ENCODE peak calls at places on chromosomes 5 and 9, in five cellular contexts. L is mesothelial cell of epicardium, M is mammary epithelial cell, I is transverse colon, Z is body of pancreas. O is an unnamed sample.

GRCh38 chr5:166505546-166505945 is 1785.9 kb upstream of the WWC1 start:
- DNase-seq in M (no peak), I (no peak), Z (no peak), L (no peak), O (no peak)

GRCh38 chr5:122152266-122152900 is 23.0 kb downstream of the ZNF474 start:
- DNase-seq in I (no peak), L (no peak), Z (no peak), M (no peak), O (no peak)

GRCh38 chr9:76216161-76216649 is 178.0 kb downstream of the RFK start:
- DNase-seq in L (no peak), Z (no peak), I (no peak), M (peak), O (no peak)

GRCh38 chr5:137300411-137301240 is 198.5 kb downstream of the SPOCK1 start:
- DNase-seq in Z (no peak), I (no peak), L (no peak), M (peak), O (no peak)

GRCh38 chr5:2133080-2133479 is 250.4 kb upstream of the IRX4 start:
- DNase-seq in Z (no peak), I (no peak), M (no peak), L (no peak), O (no peak)

GRCh38 chr5:127757576-127757975 is 54.4 kb downstream of the CCDC192 start:
- DNase-seq in L (no peak), I (peak), Z (peak), M (peak), O (no peak)

GRCh38 chr9:106864533-106865143 is 1.7 kb downstream of the ZNF462 start:
- DNase-seq in I (no peak), L (no peak), M (peak), Z (no peak), O (peak)

GRCh38 chr5:176994460-176995121 is 12.0 kb downstream of the UIMC1 start:
- DNase-seq in I (peak), M (peak), L (no peak), Z (peak), O (no peak)

GRCh38 chr9:122261469-122261881 is 3.2 kb downstream of the RBM18 start:
- DNase-seq in Z (peak), M (peak), I (peak), L (no peak), O (peak)

GRCh38 chr9:102309379-102309778 is 570.9 kb upstream of the GRIN3A start:
- DNase-seq in I (no peak), M (no peak), Z (no peak), L (no peak), O (no peak)

GRCh38 chr9:94714494-94714893 is 12.0 kb upstream of the AOPEP start:
- DNase-seq in M (no peak), I (no peak), Z (no peak), L (no peak), O (no peak)

GRCh38 chr5:3542158-3542557 is 53.5 kb upstream of the IRX1 start:
- DNase-seq in M (peak), I (no peak), L (no peak), Z (no peak), O (no peak)

GRCh38 chr9:98429613-98430012 is 174.2 kb upstream of the TBC1D2 start:
- DNase-seq in L (no peak), Z (no peak), I (no peak), M (no peak), O (no peak)

GRCh38 chr5:67289763-67290521 is 93.3 kb upstream of the CD180 start:
- DNase-seq in M (no peak), I (peak), Z (peak), L (no peak), O (peak)

GRCh38 chr5:8012131-8012977 is 143.4 kb downstream of the MTRR start:
- DNase-seq in Z (no peak), M (no peak), I (no peak), L (no peak), O (no peak)

GRCh38 chr5:99025298-99026045 is 96.7 kb upstream of the CHD1 start:
- DNase-seq in Z (peak), L (no peak), I (peak), M (no peak), O (no peak)

GRCh38 chr5:86971034-86971511 is 296.6 kb upstream of the RASA1 start:
- DNase-seq in L (no peak), I (no peak), Z (no peak), M (peak), O (no peak)

GRCh38 chr5:16179936-16180788 is 571 bp upstream of the MARCHF11 start:
- DNase-seq in M (no peak), I (no peak), L (no peak), Z (peak), O (no peak)

GRCh38 chr5:1073239-1074102 is 38.4 kb downstream of the SLC12A7 start:
- DNase-seq in L (no peak), M (no peak), I (no peak), Z (no peak), O (no peak)

GRCh38 chr5:68441309-68441708 is 225.8 kb downstream of the PIK3R1 start:
- DNase-seq in Z (no peak), M (no peak), I (no peak), L (no peak), O (no peak)

GRCh38 chr5:103218164-103218563 is 40.4 kb upstream of the MACIR start:
- DNase-seq in Z (no peak), I (no peak), L (no peak), M (no peak), O (no peak)

GRCh38 chr5:73286891-73287290 is 113.9 kb downstream of the TMEM174 start:
- DNase-seq in Z (no peak), I (no peak), L (no peak), M (peak), O (no peak)

GRCh38 chr9:27193886-27194285 is 84.9 kb downstream of the TEK start:
- DNase-seq in M (no peak), L (no peak), Z (no peak), I (no peak), O (no peak)

GRCh38 chr5:13510616-13511015 is 433.9 kb downstream of the DNAH5 start:
- DNase-seq in Z (no peak), M (peak), L (no peak), I (no peak), O (no peak)

GRCh38 chr9:94705162-94705712 is 21.3 kb upstream of the AOPEP start:
- DNase-seq in L (no peak), M (no peak), I (no peak), Z (no peak), O (no peak)

GRCh38 chr9:107905313-107906027 is 415.9 kb upstream of the KLF4 start:
- DNase-seq in M (no peak), I (no peak), L (no peak), Z (no peak), O (peak)

GRCh38 chr9:68981825-68982224 is 32.1 kb downstream of the PRKACG start:
- DNase-seq in Z (no peak), L (no peak), I (peak), M (no peak), O (no peak)

DNA sequence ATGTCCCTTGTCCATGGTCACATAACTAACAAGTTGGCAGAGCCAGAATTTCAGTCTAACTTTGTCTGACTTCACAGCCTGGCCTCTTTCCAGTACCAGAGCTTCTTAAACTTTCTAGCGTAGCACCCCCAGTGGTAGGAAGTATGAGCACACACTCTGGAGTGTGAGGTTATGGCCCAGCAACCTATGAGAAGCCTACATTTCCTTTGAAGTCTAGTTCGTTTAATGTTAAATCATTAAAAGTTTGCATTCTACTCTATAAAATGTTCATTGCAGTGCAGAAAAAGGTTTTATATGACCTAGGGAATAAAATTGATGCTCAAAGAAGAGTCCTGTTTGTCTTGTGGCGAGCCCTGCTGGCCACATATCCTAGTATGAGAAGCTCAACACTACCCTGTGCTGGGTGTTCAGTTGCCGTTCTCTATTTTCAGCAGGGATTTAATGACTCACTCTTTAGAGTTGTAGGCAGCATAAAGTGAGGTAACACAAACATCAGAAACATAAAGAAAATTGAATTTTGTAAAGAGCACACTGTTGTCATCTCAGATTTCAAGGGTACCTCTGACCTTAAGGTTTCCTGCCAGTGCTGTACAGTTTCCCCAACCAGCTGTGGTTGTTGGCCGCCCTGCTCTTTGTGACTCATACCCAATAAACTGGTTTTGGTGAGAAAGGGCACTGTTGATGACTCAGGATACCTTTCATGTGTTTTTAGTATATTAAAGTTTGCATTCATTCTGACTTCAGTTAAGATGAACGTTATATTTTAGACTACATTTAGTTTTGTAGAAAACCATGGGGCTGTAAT is 14.3 kb downstream of the MCCC2 start:
- DNase-seq in M (peak), I (peak), Z (peak), L (no peak), O (no peak)
- TF ChIP-seq CTCF in M (peak), I (peak), Z (peak), L (peak), O (no peak)

GRCh38 chr9:131095666-131096489 is 453 bp upstream of the AIF1L start:
- DNase-seq in I (no peak), L (no peak), Z (peak), M (no peak), O (no peak)
- TF ChIP-seq CTCF in I (no peak), L (peak), Z (no peak), M (no peak), O (no peak)

GRCh38 chr9:84404095-84404686 is 63.6 kb upstream of the SLC28A3 start:
- DNase-seq in M (no peak), L (no peak), Z (no peak), I (no peak), O (no peak)
- TF ChIP-seq CTCF in M (peak), L (peak), Z (peak), I (peak), O (no peak)

DNA sequence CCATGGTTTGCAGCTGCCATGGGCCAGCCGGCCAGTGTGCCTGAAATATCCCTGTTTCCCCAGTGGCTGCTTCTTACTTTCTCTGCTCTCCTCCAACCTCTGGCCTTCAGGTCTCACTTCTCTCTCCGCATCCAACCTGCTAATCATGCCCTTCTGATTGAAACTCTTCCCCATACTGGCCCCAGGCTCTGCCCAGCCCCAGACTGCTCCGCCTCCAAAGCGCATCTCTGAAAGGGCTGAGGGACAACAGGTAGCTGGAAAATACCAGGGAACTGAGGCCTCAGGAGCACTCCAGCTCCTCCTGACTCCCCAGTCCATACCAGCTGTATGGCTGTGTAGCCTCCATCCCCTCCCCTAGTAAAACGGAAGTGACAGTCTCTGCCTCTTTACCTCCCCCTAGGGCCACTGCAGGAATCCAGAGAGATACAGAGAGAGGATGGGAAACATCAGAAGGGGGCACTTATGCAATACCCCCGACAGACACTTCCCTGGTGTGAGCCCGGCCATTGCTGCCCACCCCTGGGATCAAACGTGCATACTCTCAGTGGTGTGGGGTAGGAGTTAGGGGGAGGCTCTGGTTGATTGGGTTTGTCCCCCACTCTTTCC is 34.2 kb downstream of the PAX5 start:
- DNase-seq in L (no peak), I (no peak), Z (no peak), M (no peak), O (no peak)
- TF ChIP-seq CTCF in L (no peak), I (no peak), Z (no peak), M (no peak), O (no peak)

GRCh38 chr5:139293504-139294371 is at the start of gene MATR3:
- DNase-seq in L (peak), Z (peak), M (peak), I (peak), O (peak)
- TF ChIP-seq CTCF in L (no peak), Z (no peak), M (no peak), I (no peak), O (no peak)

GRCh38 chr5:168449166-168449565 is 37.1 kb upstream of the RARS1 start:
- DNase-seq in Z (no peak), I (no peak), L (no peak), M (peak), O (no peak)

GRCh38 chr5:168443950-168444700 is 42.1 kb upstream of the RARS1 start:
- DNase-seq in Z (no peak), M (no peak), L (no peak), I (no peak), O (no peak)

GRCh38 chr5:168443533-168443932 is 42.7 kb upstream of the RARS1 start:
- DNase-seq in Z (no peak), L (no peak), I (no peak), M (no peak), O (no peak)

GRCh38 chr5:168446987-168447386 is 39.3 kb upstream of the RARS1 start:
- DNase-seq in Z (no peak), M (no peak), I (no peak), L (no peak), O (no peak)

GRCh38 chr5:168447748-168448147 is 38.5 kb upstream of the RARS1 start:
- DNase-seq in I (no peak), Z (no peak), M (no peak), L (no peak), O (no peak)
- TF ChIP-seq CTCF in I (no peak), Z (no peak), M (no peak), L (no peak), O (no peak)

GRCh38 chr5:145936401-145937131 is at the start of gene SH3RF2:
- DNase-seq in I (peak), L (peak), M (peak), Z (peak), O (peak)
- TF ChIP-seq CTCF in I (no peak), L (no peak), M (no peak), Z (peak), O (no peak)